ENCODE peak calls at places on chromosomes 7 and 10, in nine cellular contexts. V is hepatocyte; H is effector memory CD4-positive, alpha-beta T cell; C is hypothalamus; M is H9; B is adipocyte; Y is NCI-H345; U is stimulated activated CD4-positive, alpha-beta T cell treated with anti-CD3 and anti-CD28 coated beads, Interleukin-2, amount 100 ng/mL, for 48 hours; R is myocyte. X is an unnamed sample.

GRCh38 chr10:24104895-24105294 is 104.0 kb upstream of the KIAA1217 start:
- DNase-seq in V (no peak), H (no peak), C (no peak), M (no peak), B (no peak), Y (no peak), U (no peak), R (no peak), X (no peak)

GRCh38 chr7:157016024-157016351 is 5.5 kb upstream of the MNX1 start:
- DNase-seq in V (no peak), H (no peak), C (no peak), M (no peak), B (no peak), Y (no peak), U (no peak), R (no peak), X (no peak)

GRCh38 chr7:127629268-127629854 is 11.4 kb upstream of the PAX4 start:
- DNase-seq in V (peak; percentile 43), H (no peak), C (no peak), M (peak; percentile 95), B (no peak), Y (peak; percentile 16), U (no peak), R (no peak), X (no peak)

GRCh38 chr10:27153855-27154198 is 357 bp downstream of the YME1L1 start:
- DNase-seq in V (no peak), H (no peak), C (no peak), M (no peak), B (peak; percentile 58), Y (no peak), U (no peak), R (peak; percentile 31), X (no peak)

GRCh38 chr10:4849042-4849402 is 23.0 kb downstream of the AKR1E2 start:
- DNase-seq in V (no peak), H (no peak), C (no peak), M (no peak), B (no peak), Y (no peak), U (no peak), R (no peak), X (no peak)

GRCh38 chr10:14839305-14839695 is 1.2 kb downstream of the HSPA14 start:
- DNase-seq in V (peak; percentile 29), H (no peak), C (no peak), M (peak; percentile 11), B (no peak), Y (no peak), U (no peak), R (peak; percentile 27), X (no peak)

GRCh38 chr7:55130079-55130476 is 111.3 kb downstream of the EGFR start:
- DNase-seq in V (no peak), H (no peak), C (no peak), M (no peak), B (peak; percentile 60), Y (peak; percentile 63), U (no peak), R (peak; percentile 70), X (no peak)

GRCh38 chr10:98308602-98309365 is 40.8 kb upstream of the LOXL4 start:
- DNase-seq in V (no peak), H (no peak), C (no peak), M (no peak), B (no peak), Y (no peak), U (no peak), R (no peak), X (no peak)